ENCODE peak calls at places on chromosomes 1 and 21, in eight cellular contexts. L, P, V, D, E, X, K and Y are unnamed samples.

GRCh38 chr1:157482174-157482573 is 70.1 kb downstream of the FCRL5 start:
- DNase-seq in L (no peak), P (no peak), V (no peak), D (no peak), E (no peak), X (peak), K (no peak), Y (no peak)

GRCh38 chr1:109815809-109816791 is 52.4 kb upstream of the EPS8L3 start:
- DNase-seq in L (no peak), P (peak), V (no peak), D (no peak), E (no peak), X (peak), K (peak), Y (no peak)

GRCh38 chr1:154736840-154737239 is 128.9 kb upstream of the ADAR start:
- DNase-seq in L (no peak), P (peak), V (no peak), D (no peak), E (no peak), X (peak), K (peak), Y (no peak)

GRCh38 chr21:30234643-30235042 is 18.7 kb upstream of the CLDN8 start:
- DNase-seq in L (no peak), P (peak), V (no peak), D (no peak), E (no peak), X (peak), K (no peak), Y (no peak)

GRCh38 chr1:21302747-21303715 is 12.8 kb upstream of the ECE1 start:
- DNase-seq in L (no peak), P (peak), V (no peak), D (no peak), E (no peak), X (peak), K (peak), Y (no peak)

GRCh38 chr21:30257773-30258172 is 25.0 kb downstream of the KRTAP24-1 start:
- DNase-seq in L (no peak), P (peak), V (peak), D (no peak), E (no peak), X (peak), K (peak), Y (no peak)

GRCh38 chr1:110309139-110309538 is 30.0 kb upstream of the RBM15 start:
- DNase-seq in L (no peak), P (peak), V (no peak), D (no peak), E (no peak), X (peak), K (no peak), Y (no peak)

GRCh38 chr1:239368436-239369109 is 17.8 kb upstream of the CHRM3 start:
- DNase-seq in L (no peak), P (no peak), V (no peak), D (no peak), E (no peak), X (no peak), K (no peak), Y (no peak)

GRCh38 chr1:101365186-101365585 is 128.4 kb downstream of the S1PR1 start:
- DNase-seq in L (no peak), P (peak), V (no peak), D (no peak), E (no peak), X (no peak), K (peak), Y (no peak)

GRCh38 chr21:36282568-36283230 is 37.3 kb upstream of the MORC3 start:
- DNase-seq in L (no peak), P (no peak), V (no peak), D (peak), E (no peak), X (peak), K (peak), Y (no peak)

GRCh38 chr1:36068866-36069265 is 15.0 kb upstream of the TEKT2 start:
- DNase-seq in L (no peak), P (no peak), V (no peak), D (no peak), E (no peak), X (no peak), K (no peak), Y (no peak)

GRCh38 chr1:212686069-212686468 is 13.6 kb downstream of the BATF3 start:
- DNase-seq in L (no peak), P (no peak), V (no peak), D (no peak), E (no peak), X (no peak), K (no peak), Y (no peak)

GRCh38 chr1:204271970-204272369 is 58.2 kb upstream of the GOLT1A start:
- DNase-seq in L (no peak), P (no peak), V (no peak), D (no peak), E (no peak), X (no peak), K (no peak), Y (no peak)

GRCh38 chr1:209326876-209327275 is 256.6 kb upstream of the CAMK1G start:
- DNase-seq in L (no peak), P (no peak), V (no peak), D (no peak), E (no peak), X (no peak), K (no peak), Y (no peak)

GRCh38 chr1:110875216-110875731 is 2.3 kb downstream of the CD53 start:
- DNase-seq in L (no peak), P (no peak), V (no peak), D (no peak), E (no peak), X (no peak), K (no peak), Y (no peak)

GRCh38 chr1:180893614-180894013 is 19.1 kb upstream of the KIAA1614 start:
- DNase-seq in L (no peak), P (no peak), V (no peak), D (no peak), E (no peak), X (no peak), K (no peak), Y (no peak)

GRCh38 chr1:103108525-103109150 is 316 bp upstream of the COL11A1 start:
- DNase-seq in L (no peak), P (no peak), V (peak), D (peak), E (peak), X (no peak), K (peak), Y (no peak)

GRCh38 chr21:36247316-36247715 is 72.7 kb upstream of the MORC3 start:
- DNase-seq in L (no peak), P (peak), V (no peak), D (no peak), E (no peak), X (no peak), K (peak), Y (no peak)

GRCh38 chr1:193434319-193434718 is 247.9 kb upstream of the B3GALT2 start:
- DNase-seq in L (no peak), P (peak), V (no peak), D (no peak), E (no peak), X (no peak), K (peak), Y (no peak)

GRCh38 chr1:53470155-53470554 is 11.0 kb downstream of the DMRTB1 start:
- DNase-seq in L (peak), P (peak), V (peak), D (peak), E (peak), X (peak), K (peak), Y (no peak)

GRCh38 chr1:217009376-217009775 is 286.1 kb upstream of the ESRRG start:
- DNase-seq in L (no peak), P (no peak), V (no peak), D (no peak), E (no peak), X (no peak), K (no peak), Y (no peak)

GRCh38 chr1:98653186-98653585 is 8.3 kb upstream of the SNX7 start:
- DNase-seq in L (no peak), P (no peak), V (no peak), D (no peak), E (no peak), X (peak), K (no peak), Y (no peak)

GRCh38 chr1:68473060-68473459 is 23.3 kb upstream of the RPE65 start:
- DNase-seq in L (no peak), P (no peak), V (no peak), D (no peak), E (no peak), X (no peak), K (no peak), Y (no peak)

GRCh38 chr1:8370928-8371327 is 53.0 kb downstream of the SLC45A1 start:
- DNase-seq in L (peak), P (peak), V (no peak), D (peak), E (no peak), X (peak), K (no peak), Y (no peak)

GRCh38 chr21:45848352-45848751 is 133.2 kb upstream of the COL6A1 start:
- DNase-seq in L (no peak), P (no peak), V (no peak), D (no peak), E (no peak), X (no peak), K (no peak), Y (no peak)

GRCh38 chr1:154148787-154149186 is 6.1 kb downstream of the NUP210L start:
- DNase-seq in L (no peak), P (no peak), V (no peak), D (no peak), E (no peak), X (peak), K (no peak), Y (no peak)

GRCh38 chr1:31617917-31618746 is 643 bp downstream of the HCRTR1 start:
- DNase-seq in L (peak), P (peak), V (peak), D (peak), E (peak), X (peak), K (peak), Y (peak)

GRCh38 chr1:21335750-21336168 is 45.5 kb upstream of the ECE1 start:
- DNase-seq in L (no peak), P (no peak), V (no peak), D (no peak), E (no peak), X (no peak), K (no peak), Y (no peak)

GRCh38 chr1:205481279-205481617 is 23.2 kb upstream of the CDK18 start:
- DNase-seq in L (no peak), P (no peak), V (no peak), D (no peak), E (no peak), X (no peak), K (no peak), Y (no peak)

GRCh38 chr1:226482196-226482595 is 66.4 kb upstream of the STUM start:
- DNase-seq in L (no peak), P (no peak), V (no peak), D (no peak), E (no peak), X (no peak), K (no peak), Y (no peak)

GRCh38 chr1:1538989-1539309 is 1.5 kb downstream of the TMEM240 start:
- DNase-seq in L (no peak), P (no peak), V (no peak), D (no peak), E (no peak), X (no peak), K (no peak), Y (no peak)

GRCh38 chr1:245605480-245606156 is 450.8 kb downstream of the KIF26B start:
- DNase-seq in L (no peak), P (peak), V (no peak), D (no peak), E (no peak), X (peak), K (peak), Y (no peak)

GRCh38 chr1:72435025-72435424 is 152.7 kb upstream of the NEGR1 start:
- DNase-seq in L (no peak), P (peak), V (no peak), D (no peak), E (no peak), X (peak), K (peak), Y (no peak)

GRCh38 chr1:59124166-59124565 is 172.7 kb upstream of the FGGY start:
- DNase-seq in L (no peak), P (peak), V (no peak), D (no peak), E (no peak), X (peak), K (peak), Y (no peak)

GRCh38 chr1:162984699-162985098 is 84.5 kb upstream of the RGS4 start:
- DNase-seq in L (no peak), P (peak), V (no peak), D (no peak), E (no peak), X (peak), K (peak), Y (no peak)

GRCh38 chr1:93080424-93080823 is 1.3 kb downstream of the MTF2 start:
- DNase-seq in L (no peak), P (peak), V (no peak), D (no peak), E (no peak), X (peak), K (peak), Y (no peak)

GRCh38 chr1:113940365-113941244 is 11.5 kb downstream of the HIPK1 start:
- DNase-seq in L (no peak), P (no peak), V (no peak), D (peak), E (no peak), X (no peak), K (no peak), Y (no peak)

GRCh38 chr1:160453443-160453842 is 53.1 kb downstream of the VANGL2 start:
- DNase-seq in L (no peak), P (no peak), V (no peak), D (no peak), E (no peak), X (no peak), K (no peak), Y (no peak)
- TF ChIP-seq CTCF in L (no peak), P (no peak), V (no peak), D (no peak), E (no peak), X (no peak), K (no peak), Y (no peak)

GRCh38 chr1:200302192-200302892 is 107.5 kb downstream of the ZNF281 start:
- DNase-seq in L (peak), P (peak), V (peak), D (no peak), E (peak), X (peak), K (peak), Y (no peak)
- TF ChIP-seq CTCF in L (peak), P (peak), V (no peak), D (no peak), E (peak), X (no peak), K (no peak), Y (no peak)

GRCh38 chr1:60825593-60825992 is 256.8 kb upstream of the NFIA start:
- DNase-seq in L (no peak), P (no peak), V (peak), D (no peak), E (no peak), X (no peak), K (no peak), Y (no peak)
- TF ChIP-seq CTCF in L (no peak), P (no peak), V (no peak), D (no peak), E (peak), X (peak), K (no peak), Y (no peak)

DNA sequence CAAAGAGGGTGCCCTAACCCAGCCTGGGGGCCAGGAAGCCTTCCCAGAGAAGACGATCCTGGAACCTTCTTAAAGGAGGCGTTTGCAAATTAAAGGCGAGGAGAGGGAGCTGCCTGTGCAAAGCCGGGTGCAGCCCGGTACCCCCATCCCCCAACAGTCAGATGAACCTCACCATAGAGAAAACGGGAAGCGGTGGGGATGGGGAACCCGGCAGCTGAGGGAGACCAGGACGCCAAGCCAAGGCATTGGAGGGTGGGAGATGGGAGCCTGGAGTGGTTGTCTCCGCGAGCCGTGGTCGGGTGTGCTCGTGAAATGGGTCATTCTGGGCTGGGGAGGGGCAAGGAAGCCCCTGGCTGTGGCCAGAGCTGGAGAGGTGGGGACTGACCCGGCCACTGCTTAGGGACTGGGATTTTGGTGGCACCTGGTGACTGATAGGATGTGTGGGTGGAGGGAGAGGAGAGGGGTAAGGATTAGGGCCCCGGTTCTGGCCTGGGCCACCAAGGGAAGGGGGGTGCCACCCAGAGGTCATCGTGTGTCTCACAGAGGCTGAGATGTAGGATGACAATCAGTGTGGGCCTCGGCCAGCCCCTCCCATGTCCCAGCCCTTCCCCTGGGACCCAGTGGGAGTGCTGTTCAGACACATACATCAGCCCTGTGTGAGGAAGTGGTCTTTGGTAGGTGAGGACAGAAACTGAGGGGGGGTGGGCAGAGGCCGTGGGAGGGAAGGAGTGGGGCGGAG is 662 bp upstream of the PADI2 start:
- DNase-seq in L (peak), P (no peak), V (no peak), D (no peak), E (no peak), X (no peak), K (no peak), Y (no peak)
- TF ChIP-seq CTCF in L (no peak), P (no peak), V (no peak), D (no peak), E (no peak), X (no peak), K (no peak), Y (no peak)

DNA sequence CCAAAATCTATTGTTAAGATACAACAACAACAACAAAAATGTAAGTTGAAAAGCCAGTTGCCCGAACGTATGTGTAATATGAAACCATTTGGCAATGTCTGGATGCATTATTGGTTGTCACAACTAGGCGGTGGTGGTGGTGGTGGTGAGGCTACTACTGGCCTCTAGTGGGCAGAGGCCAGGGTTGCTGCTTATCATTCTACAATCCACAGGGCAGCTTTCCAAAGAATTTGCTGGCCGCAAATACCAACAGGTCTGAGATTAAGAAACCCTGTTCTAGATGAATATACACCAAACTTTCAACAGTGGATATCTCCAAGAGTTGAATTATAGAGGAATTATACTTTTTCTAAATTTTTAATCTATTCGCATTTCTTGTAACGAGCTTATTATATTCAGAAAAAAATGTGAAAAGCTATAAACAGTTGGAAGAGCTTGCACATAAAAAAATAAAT is 26.8 kb upstream of the ZNF697 start:
- DNase-seq in L (no peak), P (peak), V (no peak), D (peak), E (no peak), X (peak), K (peak), Y (no peak)
- TF ChIP-seq CTCF in L (no peak), P (no peak), V (no peak), D (no peak), E (no peak), X (no peak), K (no peak), Y (peak)

GRCh38 chr1:207993477-207994445 is 82.8 kb upstream of the CD34 start:
- DNase-seq in L (no peak), P (peak), V (peak), D (no peak), E (no peak), X (peak), K (no peak), Y (no peak)
- TF ChIP-seq CTCF in L (peak), P (peak), V (peak), D (no peak), E (peak), X (peak), K (peak), Y (peak)

GRCh38 chr1:242239394-242239793 is 240.5 kb upstream of the MAP1LC3C start:
- DNase-seq in L (no peak), P (no peak), V (no peak), D (no peak), E (no peak), X (no peak), K (no peak), Y (no peak)
- TF ChIP-seq CTCF in L (no peak), P (no peak), V (no peak), D (no peak), E (no peak), X (no peak), K (no peak), Y (no peak)

GRCh38 chr1:66452162-66452561 is 81.8 kb upstream of the SGIP1 start:
- DNase-seq in L (no peak), P (no peak), V (no peak), D (no peak), E (no peak), X (no peak), K (no peak), Y (no peak)
- TF ChIP-seq CTCF in L (no peak), P (peak), V (no peak), D (no peak), E (peak), X (peak), K (peak), Y (no peak)

GRCh38 chr1:232037774-232038388 is 411.3 kb downstream of the DISC1 start:
- DNase-seq in L (no peak), P (no peak), V (no peak), D (no peak), E (no peak), X (no peak), K (no peak), Y (no peak)

GRCh38 chr1:232031156-232031555 is 404.6 kb downstream of the DISC1 start:
- DNase-seq in L (no peak), P (no peak), V (no peak), D (no peak), E (no peak), X (no peak), K (no peak), Y (no peak)

GRCh38 chr1:232036161-232036942 is 409.8 kb downstream of the DISC1 start:
- DNase-seq in L (no peak), P (no peak), V (no peak), D (no peak), E (no peak), X (no peak), K (no peak), Y (no peak)

GRCh38 chr1:232033285-232033684 is 406.7 kb downstream of the DISC1 start:
- DNase-seq in L (no peak), P (no peak), V (no peak), D (no peak), E (no peak), X (no peak), K (no peak), Y (no peak)

DNA sequence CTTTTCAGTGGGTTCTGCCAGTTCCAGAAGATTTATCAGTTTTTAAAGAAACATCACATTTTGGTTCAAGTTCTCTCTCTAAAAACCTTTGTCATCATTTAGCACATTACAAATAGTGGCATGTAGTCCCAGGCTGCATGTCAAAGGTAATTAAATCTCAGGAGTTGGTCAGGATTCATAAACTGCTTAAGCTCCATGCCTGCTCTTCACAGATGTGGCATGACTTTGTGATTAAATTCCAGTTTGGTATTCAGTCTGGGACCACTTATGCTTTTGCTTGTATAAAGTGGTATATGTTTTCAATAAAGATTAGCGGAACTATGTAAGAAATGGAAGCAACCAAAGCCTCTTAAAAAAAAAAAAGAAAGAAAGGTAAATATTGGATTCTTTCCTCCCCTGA is 408.0 kb downstream of the DISC1 start:
- DNase-seq in L (no peak), P (no peak), V (no peak), D (no peak), E (no peak), X (no peak), K (no peak), Y (no peak)
- TF ChIP-seq CTCF in L (no peak), P (no peak), V (no peak), D (no peak), E (no peak), X (no peak), K (no peak), Y (no peak)